ENCODE peak calls at places on chromosomes 1 and 21, in five cellular contexts. One of them, this sample, is unnamed.

GRCh38 chr1:226402615-226403521 is 5.0 kb downstream of the PARP1 start:
- DNase-seq in tibial nerve: no peak
- DNase-seq in transverse colon: no peak
- DNase-seq in breast epithelium: no peak
- DNase-seq in adrenal gland: no peak
- DNase-seq in this sample: peak

GRCh38 chr1:111825217-111825616 is 69.5 kb downstream of the DDX20 start:
- DNase-seq in tibial nerve: no peak
- DNase-seq in transverse colon: no peak
- DNase-seq in breast epithelium: no peak
- DNase-seq in adrenal gland: no peak
- DNase-seq in this sample: no peak

GRCh38 chr1:115063238-115063901 is 25.9 kb downstream of the TSPAN2 start:
- DNase-seq in tibial nerve: no peak
- DNase-seq in transverse colon: no peak
- DNase-seq in breast epithelium: no peak
- DNase-seq in adrenal gland: no peak
- DNase-seq in this sample: no peak

GRCh38 chr1:96978867-96979266 is 257.3 kb downstream of the PTBP2 start:
- DNase-seq in tibial nerve: no peak
- DNase-seq in transverse colon: no peak
- DNase-seq in breast epithelium: no peak
- DNase-seq in adrenal gland: no peak
- DNase-seq in this sample: no peak

GRCh38 chr1:231242516-231243198 is 1.6 kb downstream of the GNPAT start:
- DNase-seq in tibial nerve: no peak
- DNase-seq in transverse colon: no peak
- DNase-seq in breast epithelium: no peak
- DNase-seq in adrenal gland: no peak
- DNase-seq in this sample: no peak

GRCh38 chr1:160077496-160077895 is 3.8 kb upstream of the KCNJ9 start:
- DNase-seq in tibial nerve: no peak
- DNase-seq in transverse colon: no peak
- DNase-seq in breast epithelium: no peak
- DNase-seq in adrenal gland: peak
- DNase-seq in this sample: no peak

GRCh38 chr1:59194621-59195020 is 102.3 kb upstream of the FGGY start:
- DNase-seq in tibial nerve: no peak
- DNase-seq in transverse colon: no peak
- DNase-seq in breast epithelium: no peak
- DNase-seq in adrenal gland: no peak
- DNase-seq in this sample: no peak

GRCh38 chr1:94709891-94710581 is 110.1 kb upstream of the SLC44A3 start:
- DNase-seq in tibial nerve: no peak
- DNase-seq in transverse colon: no peak
- DNase-seq in breast epithelium: no peak
- DNase-seq in adrenal gland: no peak
- DNase-seq in this sample: no peak

GRCh38 chr21:33858672-33859372 is 56.8 kb downstream of the ATP5PO start:
- DNase-seq in tibial nerve: no peak
- DNase-seq in transverse colon: no peak
- DNase-seq in breast epithelium: no peak
- DNase-seq in adrenal gland: no peak
- DNase-seq in this sample: no peak

GRCh38 chr1:153357076-153357852 is 390 bp upstream of the S100A9 start:
- DNase-seq in tibial nerve: peak
- DNase-seq in transverse colon: peak
- DNase-seq in breast epithelium: peak
- DNase-seq in adrenal gland: peak
- DNase-seq in this sample: peak

GRCh38 chr1:24540906-24541710 is 14.8 kb upstream of the NCMAP start:
- DNase-seq in tibial nerve: no peak
- DNase-seq in transverse colon: peak
- DNase-seq in breast epithelium: no peak
- DNase-seq in adrenal gland: peak
- DNase-seq in this sample: peak

GRCh38 chr21:16033193-16033592 is 303.4 kb downstream of the USP25 start:
- DNase-seq in tibial nerve: no peak
- DNase-seq in transverse colon: no peak
- DNase-seq in breast epithelium: no peak
- DNase-seq in adrenal gland: no peak
- DNase-seq in this sample: no peak

GRCh38 chr1:186806477-186806876 is 22.3 kb upstream of the PLA2G4A start:
- DNase-seq in tibial nerve: no peak
- DNase-seq in transverse colon: no peak
- DNase-seq in breast epithelium: no peak
- DNase-seq in adrenal gland: no peak
- DNase-seq in this sample: peak

GRCh38 chr1:234963904-234964702 is 164.5 kb downstream of the TOMM20 start:
- DNase-seq in tibial nerve: no peak
- DNase-seq in transverse colon: no peak
- DNase-seq in breast epithelium: no peak
- DNase-seq in adrenal gland: no peak
- DNase-seq in this sample: peak

GRCh38 chr1:209398330-209398991 is 185.1 kb upstream of the CAMK1G start:
- DNase-seq in tibial nerve: no peak
- DNase-seq in transverse colon: peak
- DNase-seq in breast epithelium: peak
- DNase-seq in adrenal gland: peak
- DNase-seq in this sample: peak

GRCh38 chr1:217562229-217562878 is 68.5 kb downstream of the GPATCH2 start:
- DNase-seq in tibial nerve: no peak
- DNase-seq in transverse colon: no peak
- DNase-seq in breast epithelium: no peak
- DNase-seq in adrenal gland: no peak
- DNase-seq in this sample: no peak

GRCh38 chr1:111597433-111597832 is 22.2 kb upstream of the RAP1A start:
- DNase-seq in tibial nerve: no peak
- DNase-seq in transverse colon: no peak
- DNase-seq in breast epithelium: no peak
- DNase-seq in adrenal gland: no peak
- DNase-seq in this sample: no peak

GRCh38 chr1:75548721-75549480 is 62.0 kb downstream of the SLC44A5 start:
- DNase-seq in tibial nerve: no peak
- DNase-seq in transverse colon: no peak
- DNase-seq in breast epithelium: no peak
- DNase-seq in adrenal gland: no peak
- DNase-seq in this sample: no peak

GRCh38 chr1:220274122-220274855 is 2.0 kb upstream of the RAB3GAP2 start:
- DNase-seq in tibial nerve: no peak
- DNase-seq in transverse colon: no peak
- DNase-seq in breast epithelium: peak
- DNase-seq in adrenal gland: no peak
- DNase-seq in this sample: no peak

GRCh38 chr1:78004719-78005346 is at the start of gene DNAJB4:
- DNase-seq in tibial nerve: peak
- DNase-seq in transverse colon: peak
- DNase-seq in breast epithelium: peak
- DNase-seq in adrenal gland: peak
- DNase-seq in this sample: peak

GRCh38 chr1:165933446-165934170 is 106.2 kb downstream of the UCK2 start:
- DNase-seq in tibial nerve: no peak
- DNase-seq in transverse colon: no peak
- DNase-seq in breast epithelium: no peak
- DNase-seq in adrenal gland: no peak
- DNase-seq in this sample: no peak

GRCh38 chr1:227225715-227226346 is 92.5 kb downstream of the CDC42BPA start:
- DNase-seq in tibial nerve: no peak
- DNase-seq in transverse colon: no peak
- DNase-seq in breast epithelium: no peak
- DNase-seq in adrenal gland: peak
- DNase-seq in this sample: no peak

GRCh38 chr1:172293379-172293778 is 127.1 kb upstream of the C1orf105 start:
- DNase-seq in tibial nerve: no peak
- DNase-seq in transverse colon: no peak
- DNase-seq in breast epithelium: no peak
- DNase-seq in adrenal gland: no peak
- DNase-seq in this sample: no peak

GRCh38 chr1:214154596-214155261 is 126.2 kb upstream of the SMYD2 start:
- DNase-seq in tibial nerve: no peak
- DNase-seq in transverse colon: no peak
- DNase-seq in breast epithelium: no peak
- DNase-seq in adrenal gland: no peak
- DNase-seq in this sample: no peak

GRCh38 chr1:167797005-167797404 is 75.2 kb downstream of the MPZL1 start:
- DNase-seq in tibial nerve: peak
- DNase-seq in transverse colon: peak
- DNase-seq in breast epithelium: peak
- DNase-seq in adrenal gland: peak
- DNase-seq in this sample: peak

GRCh38 chr1:228090613-228091081 is 8.1 kb downstream of the ARF1 start:
- DNase-seq in tibial nerve: no peak
- DNase-seq in transverse colon: peak
- DNase-seq in breast epithelium: no peak
- DNase-seq in adrenal gland: peak
- DNase-seq in this sample: no peak

GRCh38 chr1:232226197-232226681 is 403.7 kb downstream of the SIPA1L2 start:
- DNase-seq in tibial nerve: no peak
- DNase-seq in transverse colon: no peak
- DNase-seq in breast epithelium: no peak
- DNase-seq in adrenal gland: no peak
- DNase-seq in this sample: no peak

GRCh38 chr1:241985787-241986186 is 13.1 kb downstream of the MAP1LC3C start:
- DNase-seq in tibial nerve: peak
- DNase-seq in transverse colon: peak
- DNase-seq in breast epithelium: no peak
- DNase-seq in adrenal gland: peak
- DNase-seq in this sample: peak

DNA sequence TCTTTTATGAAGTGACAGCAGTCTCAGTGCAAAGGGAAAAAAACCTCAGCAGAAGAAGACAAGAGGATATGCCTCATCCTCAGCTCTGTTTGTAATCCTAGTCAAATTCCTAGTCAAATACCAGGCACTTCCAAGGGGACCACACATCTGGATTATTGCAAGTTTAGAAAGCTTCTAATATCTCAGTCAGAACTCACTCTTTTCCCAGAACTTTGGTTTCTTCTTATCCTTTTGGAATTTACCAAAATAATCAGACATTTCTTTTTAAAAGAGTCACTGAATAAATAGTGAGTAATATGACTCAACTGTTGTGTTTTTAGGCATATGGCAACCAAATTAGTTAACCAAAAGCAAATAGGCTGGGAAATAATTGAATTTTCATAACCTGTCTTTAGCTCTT is 47.8 kb downstream of the PRRX1 start:
- DNase-seq in tibial nerve: no peak
- DNase-seq in transverse colon: no peak
- DNase-seq in breast epithelium: no peak
- DNase-seq in adrenal gland: no peak
- DNase-seq in this sample: no peak
- TF ChIP-seq POLR2A in tibial nerve: no peak
- TF ChIP-seq POLR2A in transverse colon: no peak
- TF ChIP-seq POLR2A in breast epithelium: no peak
- TF ChIP-seq POLR2A in adrenal gland: no peak
- TF ChIP-seq POLR2A in this sample: no peak

GRCh38 chr1:92926873-92927272 is 34.4 kb downstream of the DIPK1A start:
- DNase-seq in tibial nerve: no peak
- DNase-seq in transverse colon: no peak
- DNase-seq in breast epithelium: no peak
- DNase-seq in adrenal gland: no peak
- DNase-seq in this sample: no peak
- H3K4me3 ChIP-seq in tibial nerve: no peak
- H3K4me3 ChIP-seq in transverse colon: no peak
- H3K4me3 ChIP-seq in breast epithelium: no peak
- H3K4me3 ChIP-seq in adrenal gland: no peak
- H3K4me3 ChIP-seq in this sample: no peak

GRCh38 chr21:42496120-42496838 is at the start of gene RSPH1:
- DNase-seq in tibial nerve: peak
- DNase-seq in transverse colon: peak
- DNase-seq in breast epithelium: peak
- DNase-seq in adrenal gland: peak
- DNase-seq in this sample: peak
- TF ChIP-seq POLR2A in tibial nerve: peak
- TF ChIP-seq POLR2A in transverse colon: peak
- TF ChIP-seq POLR2A in breast epithelium: peak
- TF ChIP-seq POLR2A in adrenal gland: peak
- TF ChIP-seq POLR2A in this sample: peak

GRCh38 chr1:11374748-11375110 is 101.7 kb downstream of the UBIAD1 start:
- DNase-seq in tibial nerve: no peak
- DNase-seq in transverse colon: no peak
- DNase-seq in breast epithelium: no peak
- DNase-seq in adrenal gland: no peak
- DNase-seq in this sample: no peak
- H3K4me3 ChIP-seq in tibial nerve: no peak
- H3K4me3 ChIP-seq in transverse colon: no peak
- H3K4me3 ChIP-seq in breast epithelium: no peak
- H3K4me3 ChIP-seq in adrenal gland: no peak
- H3K4me3 ChIP-seq in this sample: no peak